ENCODE peak calls at places on chromosomes 2 and 18, in five cellular contexts. One of them, this sample, is unnamed.

GRCh38 chr2:222844323-222844722 is 16.5 kb upstream of the ACSL3 start:
- DNase-seq in adrenal gland: peak; percentile 39
- DNase-seq in fibroblast of pulmonary artery: peak; percentile 92
- DNase-seq in progenitor cell of endocrine pancreas: no peak
- DNase-seq in A549: peak; percentile 27
- DNase-seq in this sample: peak; percentile 49

GRCh38 chr2:158486970-158487325 is 30.2 kb downstream of the PKP4 start:
- DNase-seq in adrenal gland: no peak
- DNase-seq in fibroblast of pulmonary artery: peak; percentile 59
- DNase-seq in progenitor cell of endocrine pancreas: no peak
- DNase-seq in A549: no peak
- DNase-seq in this sample: no peak

GRCh38 chr2:68375522-68376040 is 10.5 kb downstream of the PLEK start:
- DNase-seq in adrenal gland: no peak
- DNase-seq in fibroblast of pulmonary artery: no peak
- DNase-seq in progenitor cell of endocrine pancreas: no peak
- DNase-seq in A549: no peak
- DNase-seq in this sample: no peak

GRCh38 chr2:72750977-72751639 is 74.7 kb downstream of the EXOC6B start:
- DNase-seq in adrenal gland: no peak
- DNase-seq in fibroblast of pulmonary artery: no peak
- DNase-seq in progenitor cell of endocrine pancreas: no peak
- DNase-seq in A549: no peak
- DNase-seq in this sample: no peak

GRCh38 chr18:34528177-34528576 is 181.9 kb upstream of the DTNA start:
- DNase-seq in adrenal gland: no peak
- DNase-seq in fibroblast of pulmonary artery: no peak
- DNase-seq in progenitor cell of endocrine pancreas: no peak
- DNase-seq in A549: no peak
- DNase-seq in this sample: no peak

GRCh38 chr2:96207778-96208143 is 866 bp downstream of the STARD7 start:
- DNase-seq in adrenal gland: no peak
- DNase-seq in fibroblast of pulmonary artery: no peak
- DNase-seq in progenitor cell of endocrine pancreas: no peak
- DNase-seq in A549: no peak
- DNase-seq in this sample: no peak

GRCh38 chr2:60413819-60414178 is 139.7 kb downstream of the BCL11A start:
- DNase-seq in adrenal gland: no peak
- DNase-seq in fibroblast of pulmonary artery: no peak
- DNase-seq in progenitor cell of endocrine pancreas: no peak
- DNase-seq in A549: no peak
- DNase-seq in this sample: no peak

GRCh38 chr2:43007901-43008300 is 215.5 kb upstream of the HAAO start:
- DNase-seq in adrenal gland: no peak
- DNase-seq in fibroblast of pulmonary artery: no peak
- DNase-seq in progenitor cell of endocrine pancreas: no peak
- DNase-seq in A549: no peak
- DNase-seq in this sample: no peak

GRCh38 chr18:44474596-44474995 is 206.1 kb upstream of the SETBP1 start:
- DNase-seq in adrenal gland: no peak
- DNase-seq in fibroblast of pulmonary artery: no peak
- DNase-seq in progenitor cell of endocrine pancreas: no peak
- DNase-seq in A549: no peak
- DNase-seq in this sample: no peak

GRCh38 chr2:64678771-64679615 is 25.3 kb upstream of the SERTAD2 start:
- DNase-seq in adrenal gland: no peak
- DNase-seq in fibroblast of pulmonary artery: no peak
- DNase-seq in progenitor cell of endocrine pancreas: no peak
- DNase-seq in A549: no peak
- DNase-seq in this sample: no peak

GRCh38 chr18:32111706-32112105 is 20.0 kb downstream of the RNF138 start:
- DNase-seq in adrenal gland: no peak
- DNase-seq in fibroblast of pulmonary artery: no peak
- DNase-seq in progenitor cell of endocrine pancreas: no peak
- DNase-seq in A549: no peak
- DNase-seq in this sample: no peak

GRCh38 chr18:59085126-59085794 is 54.4 kb upstream of the SEC11C start:
- DNase-seq in adrenal gland: no peak
- DNase-seq in fibroblast of pulmonary artery: no peak
- DNase-seq in progenitor cell of endocrine pancreas: no peak
- DNase-seq in A549: no peak
- DNase-seq in this sample: no peak

GRCh38 chr2:205722538-205722878 is 40.2 kb downstream of the NRP2 start:
- DNase-seq in adrenal gland: no peak
- DNase-seq in fibroblast of pulmonary artery: no peak
- DNase-seq in progenitor cell of endocrine pancreas: no peak
- DNase-seq in A549: no peak
- DNase-seq in this sample: no peak

GRCh38 chr2:205723174-205723573 is 40.9 kb downstream of the NRP2 start:
- DNase-seq in adrenal gland: no peak
- DNase-seq in fibroblast of pulmonary artery: peak; percentile 57
- DNase-seq in progenitor cell of endocrine pancreas: no peak
- DNase-seq in A549: no peak
- DNase-seq in this sample: no peak

GRCh38 chr2:205720451-205720902 is 38.2 kb downstream of the NRP2 start:
- DNase-seq in adrenal gland: no peak
- DNase-seq in fibroblast of pulmonary artery: no peak
- DNase-seq in progenitor cell of endocrine pancreas: no peak
- DNase-seq in A549: no peak
- DNase-seq in this sample: no peak

GRCh38 chr2:205719864-205720263 is 37.6 kb downstream of the NRP2 start:
- DNase-seq in adrenal gland: no peak
- DNase-seq in fibroblast of pulmonary artery: no peak
- DNase-seq in progenitor cell of endocrine pancreas: no peak
- DNase-seq in A549: no peak
- DNase-seq in this sample: no peak

DNA sequence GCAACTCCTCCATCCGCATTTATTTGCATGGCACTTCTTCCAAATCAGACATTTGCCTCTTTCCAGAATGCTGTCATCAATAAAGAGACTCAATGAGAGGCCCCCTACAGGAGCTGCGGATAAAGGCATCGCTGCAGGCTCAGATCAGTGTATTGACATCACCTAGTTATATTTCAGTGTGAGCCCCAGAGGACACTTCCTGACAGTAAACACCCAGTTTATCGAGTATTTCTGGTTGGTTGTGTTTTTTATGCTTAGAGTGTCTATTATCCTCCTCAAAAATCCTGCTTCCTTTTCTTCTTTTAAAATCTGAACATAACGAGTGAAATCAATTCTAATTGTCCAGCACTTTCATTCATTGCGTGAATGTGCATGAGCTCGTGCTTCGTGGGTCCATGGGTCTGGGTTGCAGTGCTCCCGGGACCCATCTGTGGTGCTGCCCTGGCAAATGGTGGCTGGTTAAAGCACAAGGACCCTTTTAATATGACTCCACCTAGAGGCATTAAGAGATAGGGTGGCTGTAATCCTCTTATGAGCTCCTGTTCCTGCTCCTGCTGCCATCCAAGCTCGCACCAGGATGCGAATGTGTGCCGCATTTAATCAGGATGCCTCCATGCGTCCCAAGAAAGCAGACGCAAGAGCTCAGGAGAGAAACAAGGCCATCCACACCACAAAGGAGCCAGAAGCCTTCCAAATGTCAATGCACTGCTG is 38.9 kb downstream of the NRP2 start:
- DNase-seq in adrenal gland: no peak
- DNase-seq in fibroblast of pulmonary artery: no peak
- DNase-seq in progenitor cell of endocrine pancreas: no peak
- DNase-seq in A549: no peak
- DNase-seq in this sample: no peak
- TF ChIP-seq CTCF in adrenal gland: no peak
- TF ChIP-seq CTCF in fibroblast of pulmonary artery: peak; percentile 26
- TF ChIP-seq CTCF in progenitor cell of endocrine pancreas: peak; percentile 52
- TF ChIP-seq CTCF in A549: peak; percentile 18
- TF ChIP-seq CTCF in this sample: peak; percentile 64

DNA sequence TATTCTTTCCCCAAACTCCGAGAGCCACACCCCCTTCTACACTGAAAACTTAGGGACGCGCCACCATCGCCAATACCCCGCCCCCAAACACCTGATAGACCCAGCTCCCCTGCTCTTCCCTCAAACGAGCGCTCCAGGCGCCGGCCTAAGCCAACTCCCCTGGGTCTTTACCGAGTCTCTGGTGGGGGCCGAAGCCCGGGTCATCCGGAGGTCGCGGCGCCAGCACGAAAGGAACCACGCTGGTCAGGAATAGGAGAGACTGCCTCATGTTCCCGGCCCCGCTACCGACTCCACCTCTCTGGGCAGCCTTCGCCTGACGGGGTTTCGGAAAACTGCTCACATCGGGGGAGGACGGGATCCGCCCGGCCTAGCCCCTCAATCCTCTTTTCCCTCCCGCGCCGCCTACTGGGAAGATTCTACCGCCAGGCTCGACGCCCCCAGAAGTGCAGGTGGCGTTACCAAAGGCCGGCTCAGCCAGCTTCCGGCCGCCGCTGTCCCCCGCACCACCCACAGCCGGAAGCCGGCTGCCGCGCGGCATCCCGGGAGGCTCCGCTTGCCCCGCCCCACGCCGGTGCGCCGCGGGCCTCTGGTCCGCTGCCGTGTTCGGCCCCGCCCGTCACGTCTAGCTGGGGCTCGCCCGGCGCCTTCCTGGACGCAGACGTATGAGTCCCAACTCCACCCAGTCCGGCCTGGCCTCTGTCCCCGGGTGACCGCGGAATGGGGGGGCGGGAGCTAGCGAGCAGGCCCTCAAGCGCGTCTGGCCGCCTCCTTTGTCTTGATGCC is at the start of gene ADAM17:
- DNase-seq in adrenal gland: peak; percentile 98
- DNase-seq in fibroblast of pulmonary artery: peak; percentile 98
- DNase-seq in progenitor cell of endocrine pancreas: peak; percentile 91
- DNase-seq in A549: peak; percentile 84
- DNase-seq in this sample: peak; percentile 91
- TF ChIP-seq CTCF in adrenal gland: peak; percentile 25
- TF ChIP-seq CTCF in fibroblast of pulmonary artery: peak; percentile 46
- TF ChIP-seq CTCF in progenitor cell of endocrine pancreas: peak; percentile 60
- TF ChIP-seq CTCF in A549: peak; percentile 58
- TF ChIP-seq CTCF in this sample: peak; percentile 30

GRCh38 chr2:103166406-103167324 is 404.8 kb downstream of the TMEM182 start:
- DNase-seq in adrenal gland: no peak
- DNase-seq in fibroblast of pulmonary artery: no peak
- DNase-seq in progenitor cell of endocrine pancreas: no peak
- DNase-seq in A549: no peak
- DNase-seq in this sample: no peak

GRCh38 chr2:103165836-103166235 is 404.0 kb downstream of the TMEM182 start:
- DNase-seq in adrenal gland: no peak
- DNase-seq in fibroblast of pulmonary artery: no peak
- DNase-seq in progenitor cell of endocrine pancreas: no peak
- DNase-seq in A549: no peak
- DNase-seq in this sample: no peak

GRCh38 chr2:103167599-103167998 is 405.8 kb downstream of the TMEM182 start:
- DNase-seq in adrenal gland: no peak
- DNase-seq in fibroblast of pulmonary artery: no peak
- DNase-seq in progenitor cell of endocrine pancreas: no peak
- DNase-seq in A549: no peak
- DNase-seq in this sample: no peak

GRCh38 chr2:103159018-103159417 is 397.2 kb downstream of the TMEM182 start:
- DNase-seq in adrenal gland: no peak
- DNase-seq in fibroblast of pulmonary artery: no peak
- DNase-seq in progenitor cell of endocrine pancreas: no peak
- DNase-seq in A549: no peak
- DNase-seq in this sample: no peak

GRCh38 chr2:103161456-103162289 is 399.8 kb downstream of the TMEM182 start:
- DNase-seq in adrenal gland: peak; percentile 53
- DNase-seq in fibroblast of pulmonary artery: peak; percentile 63
- DNase-seq in progenitor cell of endocrine pancreas: no peak
- DNase-seq in A549: peak; percentile 41
- DNase-seq in this sample: peak; percentile 73
- TF ChIP-seq CTCF in adrenal gland: peak; percentile 53
- TF ChIP-seq CTCF in fibroblast of pulmonary artery: peak; percentile 76
- TF ChIP-seq CTCF in progenitor cell of endocrine pancreas: peak; percentile 93
- TF ChIP-seq CTCF in A549: peak; percentile 71
- TF ChIP-seq CTCF in this sample: peak; percentile 89

DNA sequence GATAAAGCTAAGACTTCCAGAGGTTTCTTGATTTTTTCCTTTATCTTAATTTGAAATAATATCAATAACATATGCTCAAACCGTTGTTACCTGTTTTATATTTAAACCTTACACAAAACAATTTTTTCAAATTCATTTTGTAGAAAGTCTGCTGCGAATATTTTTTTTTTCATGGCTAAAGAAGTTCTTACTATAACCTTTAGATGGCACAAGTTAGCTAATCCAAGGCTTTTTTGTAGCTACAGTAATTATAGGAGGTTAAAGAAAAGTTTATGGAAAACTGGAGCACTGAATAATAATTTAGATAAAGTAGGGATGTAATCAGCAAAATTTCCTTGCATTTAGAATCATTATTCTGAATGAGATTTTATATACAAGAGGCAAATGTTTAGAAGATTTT is 78.0 kb upstream of the PNPT1 start:
- DNase-seq in adrenal gland: no peak
- DNase-seq in fibroblast of pulmonary artery: peak; percentile 78
- DNase-seq in progenitor cell of endocrine pancreas: no peak
- DNase-seq in A549: peak; percentile 33
- DNase-seq in this sample: peak; percentile 35
- TF ChIP-seq CTCF in adrenal gland: peak; percentile 56
- TF ChIP-seq CTCF in fibroblast of pulmonary artery: peak; percentile 68
- TF ChIP-seq CTCF in progenitor cell of endocrine pancreas: peak; percentile 80
- TF ChIP-seq CTCF in A549: peak; percentile 89
- TF ChIP-seq CTCF in this sample: peak; percentile 28

DNA sequence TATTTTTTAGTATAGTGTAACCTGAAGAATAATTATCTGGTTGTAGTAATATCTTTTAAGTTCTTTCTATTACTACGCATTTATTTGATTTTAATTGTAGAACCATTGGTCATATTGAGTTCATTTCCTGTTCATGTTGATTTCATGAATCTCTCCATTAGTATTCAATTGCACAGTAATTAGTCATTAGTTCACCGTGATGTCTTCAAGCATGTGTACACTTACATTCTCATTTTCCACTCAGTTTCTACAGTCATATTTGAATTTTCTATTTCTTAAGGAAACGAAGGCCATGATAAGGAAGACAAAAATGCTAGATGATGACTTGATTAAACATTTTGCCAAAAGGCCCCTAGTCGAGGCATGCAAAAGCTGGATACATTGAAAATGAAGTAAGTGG is 333.7 kb upstream of the FANCL start:
- DNase-seq in adrenal gland: no peak
- DNase-seq in fibroblast of pulmonary artery: no peak
- DNase-seq in progenitor cell of endocrine pancreas: no peak
- DNase-seq in A549: no peak
- DNase-seq in this sample: no peak
- TF ChIP-seq CTCF in adrenal gland: no peak
- TF ChIP-seq CTCF in fibroblast of pulmonary artery: no peak
- TF ChIP-seq CTCF in progenitor cell of endocrine pancreas: no peak
- TF ChIP-seq CTCF in A549: no peak
- TF ChIP-seq CTCF in this sample: no peak

GRCh38 chr2:125516496-125517109 is 1139.4 kb upstream of the GYPC start:
- DNase-seq in adrenal gland: peak; percentile 3
- DNase-seq in fibroblast of pulmonary artery: peak; percentile 6
- DNase-seq in progenitor cell of endocrine pancreas: no peak
- DNase-seq in A549: no peak
- DNase-seq in this sample: no peak
- TF ChIP-seq CTCF in adrenal gland: peak; percentile 24
- TF ChIP-seq CTCF in fibroblast of pulmonary artery: peak; percentile 41
- TF ChIP-seq CTCF in progenitor cell of endocrine pancreas: peak; percentile 48
- TF ChIP-seq CTCF in A549: no peak
- TF ChIP-seq CTCF in this sample: peak; percentile 46

This sample was measured in astrocyte of the cerebellum.